ENCODE peak calls at places on chromosomes 13 and 19, in four cellular contexts. F, D, R and U are unnamed samples.

GRCh38 chr19:17058236-17058635 is 17.0 kb downstream of the HAUS8 start:
- ATAC-seq in F (no peak), R (no peak), D (no peak), U (no peak)

GRCh38 chr19:4108767-4109625 is 14.9 kb downstream of the MAP2K2 start:
- ATAC-seq in R (no peak), F (no peak), D (no peak), U (no peak)

GRCh38 chr13:63381078-63381859 is 1965.6 kb upstream of the PCDH20 start:
- ATAC-seq in D (no peak), F (no peak), R (no peak), U (no peak)

GRCh38 chr19:55643733-55644116 is 276 bp downstream of the ZNF581 start:
- ATAC-seq in D (no peak), F (no peak), R (peak), U (no peak)

GRCh38 chr13:25347156-25347555 is 24.6 kb upstream of the ATP8A2 start:
- ATAC-seq in R (no peak), F (no peak), D (no peak), U (peak)

GRCh38 chr13:51542358-51542972 is 41.8 kb upstream of the WDFY2 start:
- ATAC-seq in R (no peak), D (peak), F (no peak), U (peak)

GRCh38 chr13:98311200-98311548 is 134.1 kb upstream of the RNF113B start:
- ATAC-seq in R (no peak), F (no peak), D (peak), U (no peak)

GRCh38 chr13:35179494-35179893 is 237.4 kb downstream of the NBEA start:
- ATAC-seq in D (peak), R (peak), F (peak), U (peak)

GRCh38 chr19:39444598-39445257 is 654 bp upstream of the SUPT5H start:
- ATAC-seq in F (peak), D (peak), R (peak), U (peak)

GRCh38 chr13:112510987-112511715 is 76.8 kb downstream of the TUBGCP3 start:
- ATAC-seq in F (no peak), R (no peak), D (no peak), U (no peak)

GRCh38 chr19:7690779-7691258 is 10.2 kb downstream of the TRAPPC5 start:
- ATAC-seq in D (no peak), R (no peak), F (no peak), U (no peak)

GRCh38 chr19:33634361-33635091 is 12.8 kb downstream of the CHST8 start:
- ATAC-seq in F (no peak), R (no peak), D (no peak), U (no peak)

GRCh38 chr13:21663197-21663596 is 7.7 kb upstream of the FGF9 start:
- ATAC-seq in F (no peak), R (no peak), D (no peak), U (no peak)

GRCh38 chr13:59424661-59425060 is 739.1 kb downstream of the DIAPH3 start:
- ATAC-seq in F (no peak), D (peak), R (no peak), U (peak)

GRCh38 chr13:66585669-66586203 is 644.4 kb downstream of the PCDH9 start:
- ATAC-seq in D (no peak), F (no peak), R (no peak), U (no peak)

GRCh38 chr19:41999071-41999877 is 5.2 kb upstream of the ATP1A3 start:
- ATAC-seq in F (no peak), D (no peak), R (no peak), U (no peak)

GRCh38 chr19:30053558-30053957 is 111.5 kb downstream of the URI1 start:
- ATAC-seq in R (no peak), D (no peak), F (no peak), U (no peak)

GRCh38 chr13:113112893-113113845 is 7.6 kb downstream of the F7 start:
- ATAC-seq in R (no peak), D (no peak), F (no peak), U (no peak)

GRCh38 chr13:28935104-28935503 is 115.0 kb downstream of the MTUS2 start:
- ATAC-seq in R (no peak), F (no peak), D (no peak), U (no peak)

GRCh38 chr13:113864303-113864890 is 521 bp upstream of the GAS6 start:
- ATAC-seq in D (no peak), R (no peak), F (no peak), U (peak)

GRCh38 chr19:46528601-46529447 is 33.2 kb upstream of the PNMA8B start:
- ATAC-seq in F (no peak), D (no peak), R (peak), U (no peak)

GRCh38 chr13:36142735-36143134 is 11.6 kb upstream of the DCLK1 start:
- ATAC-seq in F (no peak), D (no peak), R (no peak), U (no peak)

GRCh38 chr19:51461723-51462161 is 3.5 kb upstream of the SIGLEC8 start:
- ATAC-seq in F (peak), D (peak), R (peak), U (no peak)

GRCh38 chr19:39623946-39624345 is 21.6 kb downstream of the LGALS13 start:
- ATAC-seq in R (no peak), F (no peak), D (no peak), U (no peak)

GRCh38 chr19:335072-335471 is 9.5 kb downstream of the MIER2 start:
- ATAC-seq in D (no peak), F (no peak), R (no peak), U (no peak)

GRCh38 chr13:105545811-105546210 is 989.7 kb downstream of the EFNB2 start:
- ATAC-seq in F (no peak), R (no peak), D (no peak), U (no peak)

GRCh38 chr19:49149652-49150105 is 5.5 kb downstream of the HRC start:
- ATAC-seq in D (peak), F (peak), R (peak), U (peak)

GRCh38 chr19:6402834-6403608 is 10.1 kb upstream of the GTF2F1 start:
- ATAC-seq in D (peak), F (peak), R (peak), U (no peak)

GRCh38 chr13:98473135-98473791 is 103.6 kb downstream of the STK24 start:
- ATAC-seq in D (peak), R (peak), F (peak), U (no peak)

GRCh38 chr13:30363725-30364124 is 56.4 kb upstream of the KATNAL1 start:
- ATAC-seq in D (no peak), F (no peak), R (no peak), U (no peak)

GRCh38 chr19:821976-822773 is 420 bp upstream of the PLPPR3 start:
- ATAC-seq in R (no peak), F (no peak), D (no peak), U (no peak)